ENCODE peak calls at places on chromosome 22, in six cellular contexts. G, B, U, O, I and V are unnamed samples.

GRCh38 chr22:37167176-37167980 is 17.7 kb upstream of the IL2RB start:
- DNase-seq in O (no peak), G (no peak), U (peak; percentile 62), I (no peak), B (peak; percentile 60), V (peak; percentile 65)

GRCh38 chr22:44822479-44822878 is 70.1 kb downstream of the ARHGAP8 start:
- DNase-seq in B (no peak), O (no peak), U (no peak), G (no peak), I (no peak), V (no peak)

GRCh38 chr22:36258750-36259619 is 6.1 kb downstream of the APOL1 start:
- DNase-seq in I (no peak), B (no peak), O (no peak), U (peak; percentile 47), G (peak; percentile 46), V (peak; percentile 61)

GRCh38 chr22:19287076-19287724 is 4.3 kb downstream of the CLTCL1 start:
- DNase-seq in I (peak; percentile 96), O (peak; percentile 80), G (no peak), U (no peak), B (no peak), V (no peak)

GRCh38 chr22:35065796-35066218 is at the start of gene ISX:
- DNase-seq in U (peak; percentile 78), B (no peak), O (no peak), I (no peak), G (no peak), V (no peak)

GRCh38 chr22:40524392-40525249 is 111.9 kb downstream of the MRTFA start:
- DNase-seq in G (no peak), I (peak; percentile 19), O (no peak), B (no peak), U (no peak), V (no peak)

GRCh38 chr22:49262167-49262566 is 565.5 kb downstream of the BRD1 start:
- DNase-seq in U (no peak), G (no peak), I (no peak), B (peak; percentile 35), O (no peak), V (peak; percentile 73)

GRCh38 chr22:33922268-33922667 is 2.0 kb upstream of the LARGE1 start:
- DNase-seq in G (no peak), U (peak; percentile 39), O (peak; percentile 9), I (peak; percentile 27), B (no peak), V (peak; percentile 72)

GRCh38 chr22:26461188-26461810 is 22.3 kb downstream of the HPS4 start:
- DNase-seq in B (no peak), G (peak; percentile 50), I (peak; percentile 12), U (peak; percentile 64), O (no peak), V (no peak)

GRCh38 chr22:37951305-37951704 is 2.1 kb downstream of the C22orf23 start:
- DNase-seq in I (peak; percentile 49), B (no peak), G (no peak), O (no peak), U (no peak), V (no peak)

GRCh38 chr22:45268958-45269844 is 15.5 kb upstream of the UPK3A start:
- DNase-seq in I (peak; percentile 43), U (peak; percentile 91), G (peak; percentile 89), O (no peak), B (peak; percentile 92), V (peak; percentile 88)

GRCh38 chr22:17910561-17911311 is 113.6 kb downstream of the MICAL3 start:
- DNase-seq in U (peak; percentile 40), O (peak; percentile 85), G (peak; percentile 69), I (peak; percentile 70), B (no peak), V (peak; percentile 80)

GRCh38 chr22:27780161-27780575 is 21.4 kb downstream of the MN1 start:
- DNase-seq in B (no peak), I (no peak), O (peak; percentile 74), U (no peak), G (peak; percentile 35), V (no peak)

GRCh38 chr22:37544955-37545702 is 15.2 kb upstream of the CDC42EP1 start:
- DNase-seq in U (peak; percentile 88), G (peak; percentile 77), O (no peak), I (peak; percentile 80), B (peak; percentile 88), V (peak; percentile 81)

GRCh38 chr22:37549704-37550059 is 10.6 kb upstream of the CDC42EP1 start:
- DNase-seq in O (peak; percentile 60), B (peak; percentile 81), G (peak; percentile 63), I (no peak), U (no peak), V (no peak)

GRCh38 chr22:19523240-19524169 is 705 bp downstream of the CLDN5 start:
- DNase-seq in I (peak; percentile 26), G (no peak), O (peak; percentile 26), U (no peak), B (no peak), V (peak; percentile 65)

GRCh38 chr22:37431811-37432707 is 4.8 kb upstream of the ELFN2 start:
- DNase-seq in G (no peak), B (no peak), O (peak; percentile 99), U (no peak), I (peak; percentile 99), V (no peak)

GRCh38 chr22:17403906-17404305 is 34.6 kb downstream of the CECR2 start:
- DNase-seq in O (no peak), G (no peak), I (no peak), U (no peak), B (no peak), V (no peak)

GRCh38 chr22:28381427-28382167 is 298.0 kb downstream of the TTC28 start:
- DNase-seq in B (no peak), O (peak; percentile 47), I (no peak), G (no peak), U (no peak), V (no peak)

GRCh38 chr22:40004836-40005235 is 10.1 kb downstream of the FAM83F start:
- DNase-seq in B (no peak), O (no peak), U (no peak), G (no peak), I (no peak), V (no peak)

GRCh38 chr22:38973289-38974169 is 8.6 kb upstream of the APOBEC3B start:
- DNase-seq in O (peak; percentile 6), B (no peak), G (no peak), I (no peak), U (peak; percentile 60), V (no peak)

GRCh38 chr22:44351037-44351436 is 38.3 kb upstream of the SHISAL1 start:
- DNase-seq in O (no peak), U (no peak), I (no peak), B (no peak), G (no peak), V (no peak)

GRCh38 chr22:41848468-41848867 is 15.6 kb downstream of the SREBF2 start:
- DNase-seq in U (peak; percentile 88), O (no peak), G (no peak), I (no peak), B (peak; percentile 88), V (no peak)

GRCh38 chr22:21041937-21042336 is 3.8 kb upstream of the LRRC74B start:
- DNase-seq in B (no peak), G (no peak), O (peak; percentile 52), U (no peak), I (peak; percentile 29), V (no peak)

GRCh38 chr22:44632823-44633478 is 69.1 kb upstream of the PRR5 start:
- DNase-seq in G (no peak), O (no peak), U (no peak), I (no peak), B (no peak), V (no peak)

GRCh38 chr22:27842236-27842993 is 40.9 kb upstream of the MN1 start:
- DNase-seq in G (no peak), O (no peak), U (no peak), B (no peak), I (no peak), V (peak; percentile 68)

GRCh38 chr22:18104566-18104965 is 6.0 kb upstream of the TUBA8 start:
- DNase-seq in B (no peak), I (no peak), O (peak; percentile 12), G (no peak), U (no peak), V (no peak)

GRCh38 chr22:49554296-49554625 is 273.4 kb downstream of the BRD1 start:
- DNase-seq in U (no peak), O (no peak), B (peak; percentile 42), I (no peak), G (no peak), V (peak; percentile 37)

GRCh38 chr22:29301716-29302401 is 4.6 kb upstream of the GAS2L1 start:
- DNase-seq in I (no peak), B (no peak), U (no peak), G (no peak), O (no peak), V (no peak)

GRCh38 chr22:41410311-41410751 is 28.6 kb downstream of the TEF start:
- DNase-seq in B (peak; percentile 90), U (no peak), G (peak; percentile 71), O (no peak), I (no peak), V (no peak)

GRCh38 chr22:45968751-45969413 is 8.1 kb downstream of the WNT7B start:
- DNase-seq in B (no peak), G (no peak), U (no peak), O (peak; percentile 95), I (peak; percentile 86), V (no peak)

DNA sequence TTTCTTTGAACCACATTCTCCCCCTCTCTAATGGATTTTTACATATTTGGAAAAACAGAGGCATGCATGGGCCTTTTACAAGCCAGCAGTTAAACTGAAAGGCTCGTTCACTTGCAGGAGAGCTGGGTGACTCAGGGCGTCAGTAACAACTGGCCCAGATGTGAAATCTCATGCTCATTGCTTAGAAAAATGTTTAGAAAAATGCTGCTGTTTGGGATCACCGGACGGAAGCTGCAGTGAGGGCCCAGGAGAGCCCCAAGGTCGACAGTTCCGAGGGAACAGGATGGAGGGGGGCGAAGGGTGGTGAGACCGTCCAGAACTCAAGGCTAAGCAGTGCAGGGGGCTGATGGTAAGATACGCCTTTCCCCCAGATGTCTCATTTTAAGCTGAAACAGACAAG is 41.7 kb upstream of the SMTN start:
- DNase-seq in G (peak; percentile 22), U (peak; percentile 28), O (no peak), B (no peak), I (no peak), V (no peak)
- H3K27ac ChIP-seq in G (peak overlapping the region; percentile 55), U (peak overlapping the region; percentile 82), O (no peak overlapping the region), B (peak overlapping the region; percentile 72), I (no peak overlapping the region), V (peak overlapping the region; percentile 13)

DNA sequence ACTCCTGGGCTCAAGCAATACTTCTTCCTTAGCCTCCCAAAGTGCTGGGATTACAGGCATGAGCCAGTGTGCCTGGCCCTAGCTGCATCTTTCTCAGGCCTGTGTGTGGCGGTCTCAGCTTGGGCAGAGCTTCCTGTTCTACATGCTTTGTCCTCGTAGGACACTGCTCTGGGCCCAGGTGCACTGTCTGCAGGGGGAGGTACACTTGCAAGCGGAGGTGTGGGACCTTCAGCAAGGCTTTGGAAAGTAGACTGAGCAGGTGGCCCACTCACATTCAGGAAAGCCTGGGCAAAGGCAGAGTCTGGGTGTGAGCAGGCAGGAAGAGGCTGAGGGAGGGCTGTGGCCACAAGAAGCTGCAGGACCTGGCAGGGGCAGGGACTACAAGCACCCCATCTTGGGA is 33.6 kb upstream of the SUSD2 start:
- DNase-seq in B (no peak), I (no peak), U (no peak), O (no peak), G (no peak), V (no peak)
- H3K27ac ChIP-seq in B (peak overlapping the region; percentile 80), I (no peak overlapping the region), U (peak overlapping the region; percentile 88), O (no peak overlapping the region), G (peak overlapping the region; percentile 82), V (peak overlapping the region; percentile 69)

GRCh38 chr22:23760056-23760455 is 2.7 kb upstream of the C22orf15 start:
- DNase-seq in I (no peak), G (no peak), U (no peak), B (no peak), O (no peak), V (no peak)
- H3K27ac ChIP-seq in I (no peak overlapping the region), G (no peak overlapping the region), U (no peak overlapping the region), B (no peak overlapping the region), O (no peak overlapping the region), V (no peak overlapping the region)

GRCh38 chr22:47394504-47395440 is 632.3 kb downstream of the TBC1D22A start:
- DNase-seq in G (no peak), B (peak; percentile 35), U (no peak), I (no peak), O (no peak), V (peak; percentile 50)
- H3K27ac ChIP-seq in G (no peak overlapping the region), B (no peak overlapping the region), U (no peak overlapping the region), I (no peak overlapping the region), O (no peak overlapping the region), V (no peak overlapping the region)